ENCODE peak calls at places on chromosomes 16 and 17, in five cellular contexts. T, M, L, N and S are unnamed samples. For H3K9me3, the result is how much of the 10 kb centered on the place peaks cover.

GRCh38 chr17:64406321-64407200 is 15.9 kb upstream of the PECAM1 start:
- DNase-seq in N (no peak), M (no peak), T (no peak), L (no peak), S (peak)

GRCh38 chr17:78527345-78527744 is 49.9 kb downstream of the DNAH17 start:
- DNase-seq in T (no peak), M (no peak), L (no peak), N (no peak), S (no peak)

GRCh38 chr16:11047057-11047456 is 102.7 kb downstream of the CLEC16A start:
- DNase-seq in T (no peak), N (peak), M (no peak), L (no peak), S (no peak)

GRCh38 chr17:16820161-16820877 is 130.3 kb downstream of the CCDC144A start:
- DNase-seq in M (no peak), L (peak), T (no peak), N (no peak), S (no peak)

GRCh38 chr16:57479422-57480126 is 6.7 kb downstream of the DOK4 start:
- DNase-seq in M (peak), L (peak), T (no peak), N (no peak), S (peak)

GRCh38 chr17:7019839-7020519 is 2.9 kb upstream of the BCL6B start:
- DNase-seq in L (peak), N (no peak), M (peak), T (peak), S (peak)

GRCh38 chr16:20611975-20612471 is 35.9 kb upstream of the ACSM2B start:
- DNase-seq in N (no peak), M (peak), T (no peak), L (no peak), S (no peak)

GRCh38 chr17:48610282-48611211 is at the start of gene HOXB7:
- DNase-seq in M (peak), L (peak), T (no peak), N (no peak), S (peak)

GRCh38 chr17:57284984-57285646 is 28.8 kb downstream of the MSI2 start:
- DNase-seq in M (no peak), N (no peak), L (peak), T (no peak), S (peak)

GRCh38 chr17:17792551-17793377 is 44.0 kb downstream of the SREBF1 start:
- DNase-seq in T (no peak), L (no peak), M (peak), N (no peak), S (peak)

GRCh38 chr16:53599548-53599947 is 96.5 kb upstream of the AKTIP start:
- DNase-seq in N (no peak), L (no peak), M (no peak), T (no peak), S (no peak)

GRCh38 chr16:56589141-56590039 is at the start of gene MT3:
- DNase-seq in L (peak), M (no peak), N (no peak), T (no peak), S (no peak)

GRCh38 chr16:30724641-30725464 is 23.4 kb upstream of the PHKG2 start:
- DNase-seq in T (no peak), N (no peak), L (peak), M (no peak), S (peak)

GRCh38 chr16:85751665-85752501 is 987 bp upstream of the C16orf74 start:
- DNase-seq in N (no peak), T (no peak), L (no peak), M (no peak), S (no peak)

GRCh38 chr16:85803570-85803969 is 4.1 kb downstream of the COX4I1 start:
- DNase-seq in T (no peak), N (no peak), L (no peak), M (no peak), S (no peak)

GRCh38 chr16:11679250-11679649 is 11.0 kb downstream of the SNN start:
- DNase-seq in M (no peak), N (no peak), T (no peak), L (no peak), S (no peak)

GRCh38 chr17:72556944-72557826 is 436.4 kb downstream of the SOX9 start:
- DNase-seq in M (peak), T (peak), L (peak), N (no peak), S (peak)

GRCh38 chr17:62614142-62614541 is 13.3 kb upstream of the MRC2 start:
- DNase-seq in T (no peak), M (no peak), L (no peak), N (no peak), S (no peak)

GRCh38 chr16:75176926-75177325 is 28.6 kb downstream of the ZFP1 start:
- DNase-seq in L (no peak), M (no peak), T (no peak), N (no peak), S (no peak)
- H3K9me3 ChIP-seq in L (under half), M (under half), T (under half), N (under half), S (under half)

GRCh38 chr16:4402439-4403132 is 13.8 kb downstream of the CORO7 start:
- DNase-seq in N (no peak), M (peak), T (peak), L (peak), S (peak)

GRCh38 chr16:4403133-4403949 is 13.1 kb downstream of the CORO7 start:
- DNase-seq in L (no peak), T (no peak), N (no peak), M (no peak), S (peak)

GRCh38 chr16:4404967-4405696 is 11.3 kb downstream of the CORO7 start:
- DNase-seq in T (no peak), N (no peak), M (no peak), L (no peak), S (peak)

GRCh38 chr16:4401510-4401909 is 14.9 kb downstream of the CORO7 start:
- DNase-seq in L (no peak), T (no peak), N (no peak), M (no peak), S (no peak)

GRCh38 chr16:4404247-4404966 is 12.0 kb downstream of the CORO7 start:
- DNase-seq in T (no peak), N (no peak), M (peak), L (peak), S (peak)
- TF ChIP-seq POLR2AphosphoS5 in T (no peak), N (no peak), M (no peak), L (no peak), S (peak)

GRCh38 chr17:41813699-41814124 is 908 bp downstream of the FKBP10 start:
- DNase-seq in L (no peak), N (no peak), T (no peak), M (no peak), S (no peak)
- H3K4me3 ChIP-seq in L (peak), N (no peak), T (peak), M (no peak), S (no peak)

GRCh38 chr17:34358631-34359030 is 2.4 kb downstream of the CCL13 start:
- DNase-seq in N (no peak), L (no peak), T (no peak), M (no peak), S (no peak)

GRCh38 chr17:34357398-34357797 is 1.1 kb downstream of the CCL13 start:
- DNase-seq in T (no peak), M (no peak), L (no peak), N (no peak), S (no peak)

GRCh38 chr17:34363183-34363661 is at the start of gene CCL1:
- DNase-seq in L (no peak), T (no peak), N (no peak), M (no peak), S (no peak)

GRCh38 chr17:34361478-34362061 is 1.5 kb downstream of the CCL1 start:
- DNase-seq in L (peak), M (peak), N (peak), T (peak), S (peak)

GRCh38 chr17:34360571-34360970 is 2.5 kb downstream of the CCL1 start:
- DNase-seq in T (no peak), N (no peak), L (no peak), M (no peak), S (no peak)
- H3K9me3 ChIP-seq in T (under half), N (under half), L (under half), M (under half), S (under half)